ENCODE peak calls at places on chromosomes 6 and 20, in six cellular contexts. One of them, this sample, is unnamed.
A peak's percentile ranks its signal among the peaks of the same experiment; 100 is the strongest.

GRCh38 chr20:998431-998830 is 3.7 kb downstream of the RSPO4 start:
- DNase-seq in PC-3: no peak
- DNase-seq in Caki2: no peak
- DNase-seq in AG04450: no peak
- DNase-seq in stimulated activated CD8-positive, alpha-beta memory T cell treated with anti-CD3 and anti-CD28 coated beads, Interleukin-7, amount 100 ng/mL, for 1 hour: no peak
- DNase-seq in endothelial cell: no peak
- DNase-seq in this sample: no peak

GRCh38 chr6:390914-391558 is 516 bp upstream of the IRF4 start:
- DNase-seq in endothelial cell: no peak
- DNase-seq in PC-3: no peak
- DNase-seq in Caki2: no peak
- DNase-seq in stimulated activated CD8-positive, alpha-beta memory T cell treated with anti-CD3 and anti-CD28 coated beads, Interleukin-7, amount 100 ng/mL, for 1 hour: no peak
- DNase-seq in AG04450: no peak
- DNase-seq in this sample: no peak

GRCh38 chr6:140427842-140428241 is 1053.4 kb upstream of the CITED2 start:
- DNase-seq in endothelial cell: no peak
- DNase-seq in AG04450: no peak
- DNase-seq in stimulated activated CD8-positive, alpha-beta memory T cell treated with anti-CD3 and anti-CD28 coated beads, Interleukin-7, amount 100 ng/mL, for 1 hour: no peak
- DNase-seq in Caki2: no peak
- DNase-seq in PC-3: no peak
- DNase-seq in this sample: no peak

GRCh38 chr6:165204807-165205545 is 104.4 kb downstream of the C6orf118 start:
- DNase-seq in AG04450: no peak
- DNase-seq in PC-3: no peak
- DNase-seq in Caki2: no peak
- DNase-seq in stimulated activated CD8-positive, alpha-beta memory T cell treated with anti-CD3 and anti-CD28 coated beads, Interleukin-7, amount 100 ng/mL, for 1 hour: no peak
- DNase-seq in endothelial cell: no peak
- DNase-seq in this sample: no peak

GRCh38 chr20:6122111-6122872 is 538 bp downstream of the FERMT1 start:
- DNase-seq in PC-3: peak; percentile 85
- DNase-seq in endothelial cell: no peak
- DNase-seq in stimulated activated CD8-positive, alpha-beta memory T cell treated with anti-CD3 and anti-CD28 coated beads, Interleukin-7, amount 100 ng/mL, for 1 hour: no peak
- DNase-seq in AG04450: peak; percentile 2
- DNase-seq in Caki2: no peak
- DNase-seq in this sample: no peak

GRCh38 chr6:35064508-35065440 is 76.4 kb downstream of the TCP11 start:
- DNase-seq in Caki2: no peak
- DNase-seq in stimulated activated CD8-positive, alpha-beta memory T cell treated with anti-CD3 and anti-CD28 coated beads, Interleukin-7, amount 100 ng/mL, for 1 hour: no peak
- DNase-seq in AG04450: no peak
- DNase-seq in PC-3: no peak
- DNase-seq in endothelial cell: no peak
- DNase-seq in this sample: no peak

GRCh38 chr20:10453241-10453640 is 18.1 kb downstream of the SLX4IP start:
- DNase-seq in AG04450: no peak
- DNase-seq in Caki2: no peak
- DNase-seq in PC-3: no peak
- DNase-seq in endothelial cell: peak; percentile 30
- DNase-seq in stimulated activated CD8-positive, alpha-beta memory T cell treated with anti-CD3 and anti-CD28 coated beads, Interleukin-7, amount 100 ng/mL, for 1 hour: no peak
- DNase-seq in this sample: no peak

GRCh38 chr6:4937414-4937813 is 66.4 kb downstream of the RPP40 start:
- DNase-seq in PC-3: no peak
- DNase-seq in Caki2: no peak
- DNase-seq in AG04450: no peak
- DNase-seq in endothelial cell: no peak
- DNase-seq in stimulated activated CD8-positive, alpha-beta memory T cell treated with anti-CD3 and anti-CD28 coated beads, Interleukin-7, amount 100 ng/mL, for 1 hour: no peak
- DNase-seq in this sample: no peak

GRCh38 chr6:93412452-93412851 is 6.9 kb downstream of the EPHA7 start:
- DNase-seq in stimulated activated CD8-positive, alpha-beta memory T cell treated with anti-CD3 and anti-CD28 coated beads, Interleukin-7, amount 100 ng/mL, for 1 hour: no peak
- DNase-seq in Caki2: no peak
- DNase-seq in PC-3: no peak
- DNase-seq in endothelial cell: no peak
- DNase-seq in AG04450: no peak
- DNase-seq in this sample: no peak

GRCh38 chr6:69145062-69145461 is 510.0 kb downstream of the ADGRB3 start:
- DNase-seq in endothelial cell: no peak
- DNase-seq in Caki2: no peak
- DNase-seq in PC-3: no peak
- DNase-seq in AG04450: no peak
- DNase-seq in stimulated activated CD8-positive, alpha-beta memory T cell treated with anti-CD3 and anti-CD28 coated beads, Interleukin-7, amount 100 ng/mL, for 1 hour: no peak
- DNase-seq in this sample: no peak

GRCh38 chr20:4546342-4546741 is 175.4 kb upstream of the PRND start:
- DNase-seq in Caki2: no peak
- DNase-seq in PC-3: no peak
- DNase-seq in stimulated activated CD8-positive, alpha-beta memory T cell treated with anti-CD3 and anti-CD28 coated beads, Interleukin-7, amount 100 ng/mL, for 1 hour: no peak
- DNase-seq in AG04450: no peak
- DNase-seq in endothelial cell: no peak
- DNase-seq in this sample: no peak

GRCh38 chr20:44701116-44701865 is 13.9 kb upstream of the CCN5 start:
- DNase-seq in endothelial cell: no peak
- DNase-seq in PC-3: no peak
- DNase-seq in AG04450: no peak
- DNase-seq in Caki2: peak; percentile 55
- DNase-seq in stimulated activated CD8-positive, alpha-beta memory T cell treated with anti-CD3 and anti-CD28 coated beads, Interleukin-7, amount 100 ng/mL, for 1 hour: no peak
- DNase-seq in this sample: no peak

GRCh38 chr20:50012282-50013263 is 29.8 kb downstream of the SNAI1 start:
- DNase-seq in PC-3: no peak
- DNase-seq in AG04450: no peak
- DNase-seq in stimulated activated CD8-positive, alpha-beta memory T cell treated with anti-CD3 and anti-CD28 coated beads, Interleukin-7, amount 100 ng/mL, for 1 hour: no peak
- DNase-seq in endothelial cell: peak; percentile 68
- DNase-seq in Caki2: no peak
- DNase-seq in this sample: no peak

GRCh38 chr6:87731818-87732661 is 30.0 kb upstream of the AKIRIN2 start:
- DNase-seq in AG04450: peak; percentile 72
- DNase-seq in Caki2: peak; percentile 82
- DNase-seq in endothelial cell: no peak
- DNase-seq in stimulated activated CD8-positive, alpha-beta memory T cell treated with anti-CD3 and anti-CD28 coated beads, Interleukin-7, amount 100 ng/mL, for 1 hour: no peak
- DNase-seq in PC-3: peak; percentile 91
- DNase-seq in this sample: peak; percentile 93

GRCh38 chr20:684676-685319 is 9.2 kb upstream of the SCRT2 start:
- DNase-seq in Caki2: no peak
- DNase-seq in AG04450: no peak
- DNase-seq in stimulated activated CD8-positive, alpha-beta memory T cell treated with anti-CD3 and anti-CD28 coated beads, Interleukin-7, amount 100 ng/mL, for 1 hour: no peak
- DNase-seq in endothelial cell: no peak
- DNase-seq in PC-3: no peak
- DNase-seq in this sample: no peak

GRCh38 chr20:32127347-32127746 is 17.8 kb downstream of the TM9SF4 start:
- DNase-seq in stimulated activated CD8-positive, alpha-beta memory T cell treated with anti-CD3 and anti-CD28 coated beads, Interleukin-7, amount 100 ng/mL, for 1 hour: no peak
- DNase-seq in PC-3: no peak
- DNase-seq in AG04450: no peak
- DNase-seq in endothelial cell: no peak
- DNase-seq in Caki2: no peak
- DNase-seq in this sample: no peak

GRCh38 chr6:90431521-90432407 is 135.1 kb upstream of the BACH2 start:
- DNase-seq in AG04450: no peak
- DNase-seq in endothelial cell: no peak
- DNase-seq in PC-3: no peak
- DNase-seq in Caki2: no peak
- DNase-seq in stimulated activated CD8-positive, alpha-beta memory T cell treated with anti-CD3 and anti-CD28 coated beads, Interleukin-7, amount 100 ng/mL, for 1 hour: no peak
- DNase-seq in this sample: no peak

GRCh38 chr6:107124934-107125348 is 9.6 kb upstream of the BEND3 start:
- DNase-seq in endothelial cell: no peak
- DNase-seq in PC-3: no peak
- DNase-seq in stimulated activated CD8-positive, alpha-beta memory T cell treated with anti-CD3 and anti-CD28 coated beads, Interleukin-7, amount 100 ng/mL, for 1 hour: no peak
- DNase-seq in AG04450: no peak
- DNase-seq in Caki2: no peak
- DNase-seq in this sample: no peak

GRCh38 chr20:49318430-49319203 is 40.8 kb upstream of the ZNFX1 start:
- DNase-seq in Caki2: no peak
- DNase-seq in endothelial cell: no peak
- DNase-seq in PC-3: no peak
- DNase-seq in AG04450: no peak
- DNase-seq in stimulated activated CD8-positive, alpha-beta memory T cell treated with anti-CD3 and anti-CD28 coated beads, Interleukin-7, amount 100 ng/mL, for 1 hour: no peak
- DNase-seq in this sample: no peak

GRCh38 chr6:116287668-116288282 is 8.0 kb upstream of the TSPYL1 start:
- DNase-seq in AG04450: no peak
- DNase-seq in endothelial cell: no peak
- DNase-seq in stimulated activated CD8-positive, alpha-beta memory T cell treated with anti-CD3 and anti-CD28 coated beads, Interleukin-7, amount 100 ng/mL, for 1 hour: no peak
- DNase-seq in PC-3: peak; percentile 64
- DNase-seq in Caki2: peak; percentile 30
- DNase-seq in this sample: no peak

GRCh38 chr20:22586645-22587310 is 2.4 kb upstream of the FOXA2 start:
- DNase-seq in stimulated activated CD8-positive, alpha-beta memory T cell treated with anti-CD3 and anti-CD28 coated beads, Interleukin-7, amount 100 ng/mL, for 1 hour: no peak
- DNase-seq in Caki2: peak; percentile 41
- DNase-seq in AG04450: no peak
- DNase-seq in endothelial cell: peak; percentile 76
- DNase-seq in PC-3: peak; percentile 63
- DNase-seq in this sample: peak; percentile 87

GRCh38 chr20:9503530-9504251 is 10.7 kb upstream of the LAMP5 start:
- DNase-seq in AG04450: no peak
- DNase-seq in stimulated activated CD8-positive, alpha-beta memory T cell treated with anti-CD3 and anti-CD28 coated beads, Interleukin-7, amount 100 ng/mL, for 1 hour: no peak
- DNase-seq in PC-3: no peak
- DNase-seq in Caki2: no peak
- DNase-seq in endothelial cell: no peak
- DNase-seq in this sample: no peak

GRCh38 chr20:52064936-52065335 is 126.6 kb downstream of the ZFP64 start:
- DNase-seq in Caki2: no peak
- DNase-seq in stimulated activated CD8-positive, alpha-beta memory T cell treated with anti-CD3 and anti-CD28 coated beads, Interleukin-7, amount 100 ng/mL, for 1 hour: no peak
- DNase-seq in endothelial cell: no peak
- DNase-seq in PC-3: no peak
- DNase-seq in AG04450: no peak
- DNase-seq in this sample: no peak

GRCh38 chr6:27720607-27721580 is 191.3 kb downstream of the OR2B2 start:
- DNase-seq in PC-3: peak; percentile 48
- DNase-seq in endothelial cell: peak; percentile 41
- DNase-seq in stimulated activated CD8-positive, alpha-beta memory T cell treated with anti-CD3 and anti-CD28 coated beads, Interleukin-7, amount 100 ng/mL, for 1 hour: no peak
- DNase-seq in AG04450: no peak
- DNase-seq in Caki2: peak; percentile 60
- DNase-seq in this sample: no peak

GRCh38 chr6:135323202-135323668 is 142.1 kb downstream of the MYB start:
- DNase-seq in PC-3: no peak
- DNase-seq in stimulated activated CD8-positive, alpha-beta memory T cell treated with anti-CD3 and anti-CD28 coated beads, Interleukin-7, amount 100 ng/mL, for 1 hour: no peak
- DNase-seq in AG04450: no peak
- DNase-seq in Caki2: no peak
- DNase-seq in endothelial cell: no peak
- DNase-seq in this sample: no peak

GRCh38 chr20:53752971-53753879 is 159.6 kb upstream of the ZNF217 start:
- DNase-seq in stimulated activated CD8-positive, alpha-beta memory T cell treated with anti-CD3 and anti-CD28 coated beads, Interleukin-7, amount 100 ng/mL, for 1 hour: no peak
- DNase-seq in PC-3: peak; percentile 95
- DNase-seq in Caki2: peak; percentile 75
- DNase-seq in endothelial cell: no peak
- DNase-seq in AG04450: no peak
- DNase-seq in this sample: no peak

GRCh38 chr6:134123666-134124208 is 71.3 kb upstream of the SLC2A12 start:
- DNase-seq in AG04450: peak; percentile 75
- DNase-seq in PC-3: peak; percentile 74
- DNase-seq in stimulated activated CD8-positive, alpha-beta memory T cell treated with anti-CD3 and anti-CD28 coated beads, Interleukin-7, amount 100 ng/mL, for 1 hour: no peak
- DNase-seq in Caki2: peak; percentile 68
- DNase-seq in endothelial cell: peak; percentile 9
- DNase-seq in this sample: no peak

GRCh38 chr20:46317685-46318177 is 9.4 kb upstream of the CDH22 start:
- DNase-seq in PC-3: no peak
- DNase-seq in endothelial cell: no peak
- DNase-seq in Caki2: no peak
- DNase-seq in AG04450: no peak
- DNase-seq in stimulated activated CD8-positive, alpha-beta memory T cell treated with anti-CD3 and anti-CD28 coated beads, Interleukin-7, amount 100 ng/mL, for 1 hour: no peak
- DNase-seq in this sample: no peak

GRCh38 chr20:25327521-25328235 is 63.0 kb downstream of the ABHD12 start:
- DNase-seq in PC-3: no peak
- DNase-seq in endothelial cell: no peak
- DNase-seq in AG04450: no peak
- DNase-seq in Caki2: peak; percentile 17
- DNase-seq in stimulated activated CD8-positive, alpha-beta memory T cell treated with anti-CD3 and anti-CD28 coated beads, Interleukin-7, amount 100 ng/mL, for 1 hour: no peak
- DNase-seq in this sample: no peak

GRCh38 chr6:5511924-5512323 is 250.6 kb downstream of the FARS2 start:
- DNase-seq in AG04450: peak; percentile 21
- DNase-seq in PC-3: peak; percentile 76
- DNase-seq in stimulated activated CD8-positive, alpha-beta memory T cell treated with anti-CD3 and anti-CD28 coated beads, Interleukin-7, amount 100 ng/mL, for 1 hour: no peak
- DNase-seq in endothelial cell: no peak
- DNase-seq in Caki2: no peak
- DNase-seq in this sample: no peak

GRCh38 chr6:111258615-111259088 is 171.3 kb downstream of the SLC16A10 start:
- DNase-seq in AG04450: no peak
- DNase-seq in stimulated activated CD8-positive, alpha-beta memory T cell treated with anti-CD3 and anti-CD28 coated beads, Interleukin-7, amount 100 ng/mL, for 1 hour: no peak
- DNase-seq in PC-3: peak; percentile 3
- DNase-seq in endothelial cell: no peak
- DNase-seq in Caki2: no peak
- DNase-seq in this sample: no peak

This sample was measured in upper lobe of right lung.